ENCODE peak calls at places on chromosomes 11 and 22, in five cellular contexts. Z is T follicular helper cell; E is NCI-H1092; P is pons; J is stimulated activated CD4-positive, alpha-beta T cell treated with anti-CD3 and anti-CD28 coated beads, Interleukin-2, amount 100 ng/mL, for 48 hours. Q is an unnamed sample.

GRCh38 chr11:92376146-92376599 is 151.6 kb downstream of the FAT3 start:
- DNase-seq in Z (no peak), E (no peak), P (no peak), J (no peak), Q (peak; percentile 6)

GRCh38 chr11:68893282-68893681 is 10.3 kb downstream of the MRPL21 start:
- DNase-seq in Z (no peak), E (no peak), P (no peak), J (no peak), Q (no peak)

GRCh38 chr11:14554959-14555358 is 34.8 kb upstream of the PSMA1 start:
- DNase-seq in Z (peak; percentile 15), E (no peak), P (peak; percentile 79), J (no peak), Q (no peak)

GRCh38 chr11:123587044-123587443 is 67.4 kb downstream of the SCN3B start:
- DNase-seq in Z (no peak), E (no peak), P (no peak), J (no peak), Q (no peak)

GRCh38 chr22:26124991-26125725 is 44.1 kb upstream of the SEZ6L start:
- DNase-seq in Z (no peak), E (no peak), P (no peak), J (no peak), Q (peak; percentile 39)

GRCh38 chr11:76030973-76031590 is 175.2 kb downstream of the WNT11 start:
- DNase-seq in Z (no peak), E (no peak), P (no peak), J (no peak), Q (no peak)

GRCh38 chr11:36139767-36140166 is 149.5 kb downstream of the COMMD9 start:
- DNase-seq in Z (no peak), E (no peak), P (no peak), J (no peak), Q (no peak)

GRCh38 chr22:39518996-39519680 is 1.2 kb upstream of the ATF4 start:
- DNase-seq in Z (no peak), E (no peak), P (no peak), J (no peak), Q (peak; percentile 29)

GRCh38 chr11:120674537-120674936 is 163.0 kb downstream of the GRIK4 start:
- DNase-seq in Z (no peak), E (no peak), P (no peak), J (no peak), Q (no peak)

Q was measured in NCI-H2227 treated with DMSO at 0.1 percent for 48 hours.